ENCODE peak calls at places on chromosomes 5 and 9, in six cellular contexts. Y is A549, B is HFFc6, E is HFF-Myc, U is cardiac muscle cell, G is WERI-Rb-1. O is an unnamed sample.

GRCh38 chr9:16611969-16612368 is 258.5 kb downstream of the BNC2 start:
- DNase-seq in G (no peak), U (no peak), B (peak), Y (no peak), E (no peak), O (no peak)

GRCh38 chr5:150159741-150160179 is 4.1 kb upstream of the PDGFRB start:
- DNase-seq in Y (no peak), G (no peak), U (no peak), E (no peak), B (no peak), O (no peak)

GRCh38 chr9:100697339-100697738 is 119.5 kb downstream of the CAVIN4 start:
- DNase-seq in U (no peak), B (no peak), G (no peak), E (no peak), Y (no peak), O (no peak)

GRCh38 chr9:2228132-2228531 is 213.0 kb downstream of the SMARCA2 start:
- DNase-seq in B (no peak), G (peak), Y (peak), U (no peak), E (no peak), O (peak)

GRCh38 chr5:95406426-95407093 is 15.4 kb downstream of the FAM81B start:
- DNase-seq in U (no peak), E (no peak), G (no peak), Y (no peak), B (no peak), O (no peak)

GRCh38 chr5:96816430-96816939 is 8.7 kb upstream of the ERAP1 start:
- DNase-seq in U (no peak), E (peak), Y (no peak), B (no peak), G (no peak), O (no peak)

GRCh38 chr5:79962580-79963222 is 28.4 kb downstream of the MTX3 start:
- DNase-seq in Y (no peak), U (no peak), E (no peak), G (peak), B (peak), O (peak)

GRCh38 chr5:111278824-111279504 is 54.8 kb downstream of the CAMK4 start:
- DNase-seq in G (peak), U (peak), E (peak), Y (peak), B (no peak), O (peak)

GRCh38 chr5:66963559-66963971 is 233.0 kb downstream of the CD180 start:
- DNase-seq in G (no peak), Y (no peak), E (no peak), U (peak), B (peak), O (no peak)

GRCh38 chr9:69922646-69923045 is 102.0 kb downstream of the CFAP95 start:
- DNase-seq in B (peak), U (no peak), Y (no peak), G (no peak), E (no peak), O (no peak)

GRCh38 chr9:108551030-108551964 is 304.5 kb downstream of the ACTL7B start:
- DNase-seq in E (peak), B (peak), U (no peak), G (peak), Y (peak), O (no peak)

GRCh38 chr5:168234133-168234532 is 57.3 kb upstream of the WWC1 start:
- DNase-seq in E (no peak), U (no peak), Y (no peak), G (no peak), B (no peak), O (no peak)

GRCh38 chr9:124345751-124346281 is 69.4 kb downstream of the PSMB7 start:
- DNase-seq in G (peak), Y (no peak), U (no peak), E (no peak), B (no peak), O (peak)

GRCh38 chr5:33153373-33153772 is 287.4 kb upstream of the TARS1 start:
- DNase-seq in E (no peak), B (no peak), G (no peak), U (no peak), Y (no peak), O (no peak)

GRCh38 chr5:92874790-92875189 is 706.2 kb downstream of the NR2F1-AS1 start:
- DNase-seq in B (no peak), U (no peak), E (no peak), G (no peak), Y (no peak), O (no peak)

GRCh38 chr9:83423815-83424707 is 114.1 kb downstream of the FRMD3 start:
- DNase-seq in G (peak), U (no peak), Y (no peak), B (no peak), E (no peak), O (no peak)

GRCh38 chr5:133754575-133755169 is 142.3 kb upstream of the FSTL4 start:
- DNase-seq in G (peak), U (peak), E (no peak), Y (peak), B (no peak), O (peak)

GRCh38 chr5:109853362-109853761 is 163.6 kb downstream of the MAN2A1 start:
- DNase-seq in E (no peak), G (no peak), Y (no peak), B (peak), U (no peak), O (no peak)

GRCh38 chr5:1429066-1429465 is 16.2 kb downstream of the SLC6A3 start:
- DNase-seq in U (no peak), G (peak), Y (no peak), B (no peak), E (no peak), O (no peak)

GRCh38 chr9:127733609-127734008 is 1.5 kb downstream of the TOR2A start:
- DNase-seq in B (no peak), U (no peak), Y (no peak), E (no peak), G (no peak), O (no peak)

GRCh38 chr9:127734747-127735529 is at the start of gene TOR2A:
- DNase-seq in E (peak), B (peak), G (peak), Y (peak), U (peak), O (peak)

GRCh38 chr9:127735530-127736176 is 559 bp upstream of the TOR2A start:
- DNase-seq in E (no peak), B (no peak), Y (no peak), U (no peak), G (no peak), O (no peak)

GRCh38 chr9:127732444-127732843 is 2.6 kb downstream of the TOR2A start:
- DNase-seq in G (no peak), Y (no peak), B (no peak), U (no peak), E (no peak), O (no peak)

DNA sequence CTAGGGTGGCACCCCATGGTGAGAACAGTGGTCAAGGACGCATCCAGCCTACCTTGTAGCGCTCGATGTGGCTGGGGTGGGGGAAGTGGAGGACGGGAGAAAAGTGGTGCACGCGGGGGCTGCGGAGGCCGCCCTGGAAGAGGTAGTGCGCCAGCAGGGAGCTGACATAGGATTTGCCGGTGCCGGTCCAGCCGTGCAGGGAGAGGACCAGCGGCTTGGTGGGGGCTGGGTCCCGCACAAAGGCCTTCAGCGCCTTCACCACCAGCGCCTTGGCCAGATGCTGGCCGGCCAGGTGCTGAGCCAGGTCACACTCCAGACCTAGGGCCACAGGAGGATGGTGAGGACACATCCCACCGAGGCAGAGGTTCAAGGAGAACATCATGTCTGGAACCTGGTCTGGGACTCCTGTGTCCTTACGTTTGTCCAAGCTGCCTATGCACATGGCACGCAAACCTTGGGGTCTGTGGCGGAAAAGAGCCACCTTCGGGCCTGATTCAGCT is 797 bp downstream of the TOR2A start:
- DNase-seq in E (no peak), G (peak), U (no peak), B (no peak), Y (no peak), O (no peak)
- TF ChIP-seq CTCF in E (no peak), G (no peak), U (no peak), B (peak), Y (no peak), O (no peak)

DNA sequence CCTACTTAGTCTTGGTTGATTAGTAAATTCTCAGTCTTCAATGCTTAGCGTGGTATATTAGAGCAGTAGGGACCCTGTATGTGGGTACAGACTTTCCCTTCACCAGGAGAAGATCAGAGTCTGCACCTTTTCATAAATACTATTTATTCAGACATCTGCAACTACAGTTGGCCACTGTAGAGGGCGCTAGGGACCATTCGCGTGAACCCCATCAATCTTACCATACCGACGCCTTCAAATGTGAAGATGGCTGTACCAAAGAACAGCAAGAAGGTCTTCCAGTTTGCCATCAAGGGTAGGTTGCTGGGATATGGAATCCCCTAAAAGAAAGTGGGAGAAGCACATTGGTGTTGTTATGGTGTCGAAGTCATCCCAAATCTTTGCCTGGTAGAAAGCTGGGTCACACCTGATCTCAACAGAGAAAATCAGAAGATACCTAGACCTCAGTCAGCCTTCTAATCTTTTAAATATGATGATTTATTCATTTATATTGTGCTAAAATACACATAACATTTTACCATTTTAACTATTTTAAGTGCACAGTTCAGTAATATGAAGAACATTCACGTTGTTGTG is 19.1 kb downstream of the SLC36A3 start:
- DNase-seq in G (no peak), U (no peak), E (no peak), B (no peak), Y (peak), O (no peak)
- TF ChIP-seq CTCF in G (peak), U (peak), E (peak), B (peak), Y (no peak), O (no peak)

GRCh38 chr5:163473613-163474243 is 13.3 kb downstream of the HMMR start:
- DNase-seq in B (no peak), E (no peak), G (no peak), Y (no peak), U (no peak), O (no peak)
- TF ChIP-seq CTCF in B (peak), E (no peak), G (no peak), Y (peak), U (peak), O (no peak)

DNA sequence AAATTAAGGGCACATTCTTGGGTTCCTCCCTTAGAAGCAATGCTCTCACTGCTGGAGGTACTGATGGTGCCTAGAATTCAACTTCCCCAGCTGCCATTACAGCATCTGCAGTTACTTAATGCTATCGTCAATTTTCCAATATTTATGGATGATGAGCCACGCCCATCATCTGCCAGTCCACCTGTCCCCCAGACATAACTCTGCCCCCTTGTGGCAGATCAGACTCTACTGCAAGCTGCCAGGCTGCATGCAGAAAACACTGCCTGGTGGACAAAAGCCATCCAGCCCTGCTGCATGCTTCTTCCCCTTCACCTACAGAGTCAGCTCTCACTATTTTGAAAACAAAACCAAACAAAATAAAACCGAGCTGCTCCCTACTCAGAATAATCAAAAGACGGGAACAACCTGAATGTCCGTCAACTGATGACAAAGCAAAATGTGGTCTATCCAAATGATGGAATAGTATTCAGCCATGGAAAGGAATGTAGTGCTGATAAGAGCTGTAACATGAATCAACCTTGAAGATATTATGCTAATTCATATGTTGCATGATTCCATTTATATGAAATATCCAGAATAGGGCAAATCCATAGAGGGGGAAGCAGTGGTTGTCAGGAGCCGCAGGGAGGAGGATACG is 66.4 kb downstream of the RETREG1 start:
- DNase-seq in B (peak), G (peak), E (no peak), Y (peak), U (peak), O (peak)
- TF ChIP-seq CTCF in B (peak), G (peak), E (peak), Y (peak), U (peak), O (peak)

DNA sequence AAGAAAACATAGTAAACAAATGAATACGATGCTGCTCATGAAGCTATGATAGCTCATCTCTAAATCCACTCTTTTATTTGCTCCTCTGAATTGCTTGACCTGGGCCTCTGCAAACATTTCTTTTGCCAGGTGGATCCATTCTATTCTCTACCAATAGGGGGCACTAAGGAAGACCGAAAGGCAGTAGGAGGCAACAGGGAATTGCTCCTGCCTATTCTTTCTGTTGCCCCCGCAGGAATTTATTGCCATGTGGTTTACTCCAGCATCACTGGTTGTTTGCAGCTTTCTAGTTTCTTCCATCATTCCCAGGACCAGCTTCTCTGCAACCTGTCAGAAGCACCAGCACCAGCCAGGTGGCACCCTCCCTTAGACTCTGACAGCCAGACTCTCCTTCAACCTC is 5.3 kb downstream of the GAPT start:
- DNase-seq in Y (no peak), E (no peak), U (no peak), G (no peak), B (no peak), O (no peak)
- TF ChIP-seq CTCF in Y (peak), E (peak), U (peak), G (peak), B (peak), O (peak)

GRCh38 chr5:6775595-6775994 is 62.4 kb downstream of the TENT4A start:
- DNase-seq in U (no peak), B (no peak), G (no peak), E (no peak), Y (no peak), O (no peak)
- TF ChIP-seq CTCF in U (no peak), B (no peak), G (no peak), E (no peak), Y (no peak), O (no peak)

GRCh38 chr9:86500667-86501435 is 146.6 kb upstream of the TUT7 start:
- DNase-seq in G (no peak), E (peak), B (peak), Y (peak), U (no peak), O (no peak)
- TF ChIP-seq CTCF in G (no peak), E (no peak), B (no peak), Y (no peak), U (no peak), O (no peak)